ENCODE peak calls at places on chromosomes 7 and 10, in seven cellular contexts. S is AG20443; H is COR-L47; D is activated gamma-delta T cell; A is Caco-2; F is RPMI7951; L is stimulated activated CD4-positive, alpha-beta T cell treated with anti-CD3 and anti-CD28 coated beads, Interleukin-15, amount 100 ng/mL, for 24 hours. J is an unnamed sample.

GRCh38 chr7:74481458-74482324 is 28.0 kb downstream of the GTF2IRD1 start:
- DNase-seq in F (peak), D (no peak), L (no peak), S (no peak), H (no peak), A (no peak), J (no peak)

GRCh38 chr7:145909956-145910611 is 206.5 kb upstream of the CNTNAP2 start:
- DNase-seq in S (no peak), H (no peak), L (no peak), A (no peak), D (no peak), F (peak), J (no peak)

GRCh38 chr7:143393267-143394041 is 12.3 kb downstream of the ZYX start:
- DNase-seq in S (no peak), H (no peak), L (no peak), F (no peak), A (no peak), D (no peak), J (no peak)

GRCh38 chr7:55569797-55570196 is 2.5 kb downstream of the VOPP1 start:
- DNase-seq in F (no peak), D (no peak), H (peak), S (no peak), A (no peak), L (peak), J (no peak)

GRCh38 chr10:77586719-77587423 is 50.7 kb downstream of the KCNMA1 start:
- DNase-seq in F (peak), A (peak), D (no peak), S (peak), L (no peak), H (no peak), J (no peak)

GRCh38 chr10:84291389-84291788 is 37.0 kb upstream of the CCSER2 start:
- DNase-seq in L (no peak), F (peak), H (no peak), A (no peak), S (peak), D (no peak), J (peak)

GRCh38 chr10:128571745-128572144 is 445.5 kb upstream of the MKI67 start:
- DNase-seq in S (no peak), F (no peak), L (no peak), H (no peak), A (no peak), D (no peak), J (no peak)

GRCh38 chr10:49655099-49655498 is 24.4 kb upstream of the C10orf53 start:
- DNase-seq in H (no peak), A (peak), F (peak), D (no peak), L (no peak), S (no peak), J (no peak)

GRCh38 chr7:128351296-128352123 is 7.8 kb upstream of the RBM28 start:
- DNase-seq in L (no peak), H (no peak), F (no peak), S (no peak), D (no peak), A (no peak), J (no peak)

GRCh38 chr10:86248062-86248461 is 118.5 kb downstream of the GRID1 start:
- DNase-seq in A (no peak), F (no peak), S (no peak), H (no peak), L (no peak), D (no peak), J (no peak)

GRCh38 chr10:23172846-23173548 is 19.1 kb upstream of the PTF1A start:
- DNase-seq in A (no peak), L (no peak), F (no peak), H (peak), D (no peak), S (no peak), J (no peak)